ENCODE peak calls at places on chromosomes 6 and 20, in six cellular contexts. C is dorsolateral prefrontal cortex; D is CD8-positive, alpha-beta T cell; N is cardiac muscle cell; F is foreskin keratinocyte; K is Right ventricle myocardium inferior. A is an unnamed sample.

GRCh38 chr20:47216819-47217410 is 139.6 kb downstream of the ZMYND8 start:
- DNase-seq in C (no peak), D (no peak), N (no peak), F (no peak), K (no peak), A (no peak)

GRCh38 chr6:31568537-31568961 is 3.5 kb upstream of the LTA start:
- DNase-seq in C (no peak), D (no peak), N (no peak), F (no peak), K (no peak), A (peak; percentile 83)

GRCh38 chr20:57509665-57510237 is 15.2 kb downstream of the CTCFL start:
- DNase-seq in C (no peak), D (no peak), N (peak; percentile 70), F (no peak), K (no peak), A (no peak)

GRCh38 chr20:45365444-45365970 is 2.6 kb downstream of the SYS1 start:
- DNase-seq in C (no peak), D (no peak), N (no peak), F (no peak), K (no peak), A (no peak)

GRCh38 chr6:166907871-166908806 is 48.2 kb downstream of the RNASET2 start:
- DNase-seq in C (no peak), D (no peak), N (no peak), F (no peak), K (no peak), A (no peak)

GRCh38 chr6:108071736-108072276 is 2.7 kb downstream of the OSTM1 start:
- DNase-seq in C (no peak), D (no peak), N (no peak), F (no peak), K (no peak), A (no peak)

GRCh38 chr6:122809671-122810070 is 20.6 kb downstream of the SMPDL3A start:
- DNase-seq in C (no peak), D (no peak), N (no peak), F (no peak), K (no peak), A (no peak)

GRCh38 chr6:117733341-117733740 is 58.1 kb downstream of the NUS1 start:
- DNase-seq in C (no peak), D (no peak), N (no peak), F (no peak), K (no peak), A (no peak)

A was measured in stimulated activated CD4-positive, alpha-beta T cell treated with anti-CD3 and anti-CD28 coated beads, Interleukin-4, amount 100 ng/mL, for 24 hours.